ENCODE peak calls at places on chromosomes 2 and 18, in four cellular contexts. Y is SK-N-SH, U is GM12878, S is HepG2. N is an unnamed sample.

GRCh38 chr2:57758686-57759085 is 287.9 kb upstream of the VRK2 start:
- DNase-seq in Y (no peak), U (no peak), S (no peak), N (no peak)

GRCh38 chr2:108833219-108833618 is 46.6 kb downstream of the CCDC138 start:
- DNase-seq in Y (no peak), U (no peak), S (peak), N (no peak)

GRCh38 chr18:71797554-71797953 is 746.6 kb downstream of the CBLN2 start:
- DNase-seq in Y (no peak), U (no peak), S (no peak), N (no peak)

GRCh38 chr2:68755071-68755470 is 20.5 kb downstream of the ARHGAP25 start:
- DNase-seq in Y (no peak), U (no peak), S (no peak), N (no peak)

GRCh38 chr2:40095003-40095402 is 315.9 kb upstream of the THUMPD2 start:
- DNase-seq in Y (no peak), U (no peak), S (no peak), N (no peak)

GRCh38 chr2:45190481-45190880 is 181.2 kb upstream of the SIX2 start:
- DNase-seq in Y (peak), U (no peak), S (peak), N (no peak)

GRCh38 chr18:26056291-26056690 is 34.1 kb downstream of the SS18 start:
- DNase-seq in Y (no peak), U (no peak), S (no peak), N (no peak)

GRCh38 chr2:157804355-157804754 is 71.8 kb downstream of the ACVR1 start:
- DNase-seq in Y (no peak), U (no peak), S (no peak), N (no peak)

GRCh38 chr2:176001281-176001902 is 675 bp downstream of the LNPK start:
- DNase-seq in Y (peak), U (peak), S (peak), N (no peak)

GRCh38 chr18:13611616-13612110 is 114.7 kb downstream of the FAM210A start:
- DNase-seq in Y (peak), U (no peak), S (no peak), N (no peak)

GRCh38 chr2:235851841-235852527 is 316.2 kb downstream of the GBX2 start:
- DNase-seq in Y (peak), U (no peak), S (no peak), N (no peak)

DNA sequence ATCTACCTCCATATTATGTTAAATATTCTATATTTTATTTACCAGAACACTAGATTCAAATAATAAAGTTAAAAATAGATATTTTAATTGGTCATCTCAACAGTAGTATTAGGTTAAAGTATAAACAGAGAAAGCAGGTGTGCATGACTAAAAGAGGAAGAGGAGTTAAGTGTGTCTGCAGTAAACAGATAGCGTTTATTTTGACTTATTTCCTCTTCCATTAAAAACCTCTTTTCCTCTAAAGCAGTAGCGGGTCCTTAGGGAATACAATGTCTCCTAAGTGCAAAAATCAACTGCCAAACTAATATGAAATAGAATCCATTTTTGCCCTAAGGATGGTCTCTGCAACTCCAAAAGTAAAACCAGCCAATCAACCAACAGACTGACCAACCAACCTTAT is 27.7 kb downstream of the EIF2AK3 start:
- DNase-seq in Y (no peak), U (no peak), S (no peak), N (no peak)
- TF ChIP-seq TCF12 in Y (no peak), U (no peak), S (no peak), N (no peak)

DNA sequence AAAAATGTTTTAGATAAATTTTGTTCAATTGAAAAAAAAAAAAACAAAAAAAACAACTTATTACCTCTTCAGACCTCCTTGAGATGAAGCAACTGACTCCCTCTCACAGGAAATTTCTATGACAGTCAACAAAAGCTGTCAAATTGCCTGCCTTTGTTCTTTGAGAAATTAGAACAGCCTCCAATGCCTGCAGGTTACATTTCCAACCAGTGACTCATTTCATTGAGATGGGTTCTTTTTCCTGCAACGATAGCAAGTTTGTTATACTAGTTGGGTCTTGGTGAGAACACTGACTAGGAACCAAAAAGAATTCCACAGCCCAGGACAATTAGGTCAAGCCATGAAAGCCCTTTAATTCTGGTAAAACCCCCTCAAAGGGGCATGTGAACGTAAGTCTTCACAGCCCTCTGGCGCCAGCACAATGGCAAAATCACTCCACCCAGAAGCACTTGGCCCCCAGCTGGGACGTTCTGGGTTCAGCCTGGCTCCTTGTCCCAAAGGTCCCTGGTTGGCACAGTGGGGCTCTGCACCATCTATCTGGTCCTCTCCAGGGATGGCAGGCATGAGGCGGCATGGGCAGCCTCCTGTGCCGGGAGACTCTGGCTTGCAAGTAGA is 87.0 kb downstream of the SPP2 start:
- DNase-seq in Y (no peak), U (no peak), S (no peak), N (no peak)
- TF ChIP-seq TCF12 in Y (peak), U (no peak), S (no peak), N (no peak)

GRCh38 chr18:68728301-68728700 is 13.4 kb upstream of the TMX3 start:
- DNase-seq in Y (no peak), U (no peak), S (no peak), N (no peak)

GRCh38 chr18:68722807-68723206 is 7.9 kb upstream of the TMX3 start:
- DNase-seq in Y (no peak), U (no peak), S (no peak), N (no peak)

GRCh38 chr18:68724021-68724420 is 9.1 kb upstream of the TMX3 start:
- DNase-seq in Y (no peak), U (no peak), S (no peak), N (no peak)

GRCh38 chr18:68723539-68723938 is 8.6 kb upstream of the TMX3 start:
- DNase-seq in Y (no peak), U (no peak), S (no peak), N (no peak)

DNA sequence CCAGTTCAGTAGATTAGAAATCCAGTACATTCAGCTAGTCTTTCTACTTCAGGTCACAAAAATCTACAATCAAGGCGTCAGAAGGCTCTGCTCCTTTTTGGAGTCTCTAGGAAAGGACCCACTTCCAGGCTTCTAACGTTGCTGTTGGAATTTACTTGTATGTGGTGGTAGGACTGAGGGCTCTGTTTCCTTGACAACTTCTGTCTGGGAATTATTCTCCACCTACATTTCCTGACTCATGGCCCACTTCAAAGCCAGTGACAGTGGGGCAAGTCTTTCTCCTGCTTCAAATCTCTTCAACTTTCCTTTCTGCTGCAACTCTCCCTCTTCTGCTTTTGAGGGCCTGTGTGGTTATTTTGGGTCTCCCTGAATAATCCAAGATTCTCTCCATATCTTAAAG is 10.4 kb upstream of the TMX3 start:
- DNase-seq in Y (no peak), U (no peak), S (no peak), N (no peak)
- TF ChIP-seq TCF12 in Y (no peak), U (no peak), S (no peak), N (no peak)

DNA sequence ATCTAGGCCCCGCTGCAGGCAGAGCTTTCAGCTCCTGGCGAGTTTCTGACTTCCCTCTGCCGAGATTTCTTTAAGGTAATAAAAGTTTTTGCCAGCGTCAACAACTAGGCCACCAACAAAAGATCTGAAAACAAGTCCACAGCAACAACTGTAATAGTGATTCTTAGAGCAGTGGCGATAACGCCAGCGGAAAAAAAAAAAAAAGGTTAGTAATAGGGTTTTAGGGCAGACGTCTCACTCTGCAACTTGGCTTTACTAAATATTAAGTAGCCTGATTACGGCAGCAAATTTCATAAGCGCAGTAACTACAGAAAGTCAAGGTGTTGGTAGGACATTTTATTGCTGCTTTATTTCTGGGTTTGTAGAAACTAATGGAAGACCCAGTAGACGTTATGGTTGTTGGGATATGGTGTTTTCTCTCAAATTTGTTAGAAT is 468 bp downstream of the SLC30A6 start:
- DNase-seq in Y (no peak), U (no peak), S (no peak), N (no peak)
- TF ChIP-seq TCF12 in Y (no peak), U (no peak), S (no peak), N (no peak)

GRCh38 chr2:103788875-103789715 is 1027.3 kb downstream of the TMEM182 start:
- DNase-seq in Y (no peak), U (no peak), S (peak), N (no peak)
- TF ChIP-seq TCF12 in Y (no peak), U (no peak), S (no peak), N (no peak)